ENCODE peak calls at places on chromosomes 7 and 10, in four cellular contexts. I is GM23338; L is CD4-positive, CD25-positive, alpha-beta regulatory T cell; Z is CD8-positive, alpha-beta T cell. X is an unnamed sample.

GRCh38 chr7:36723951-36724664 is at the start of gene AOAH:
- DNase-seq in I (no peak), L (peak; percentile 90), Z (peak; percentile 81), X (peak; percentile 81)

GRCh38 chr7:117715784-117716445 is 157.3 kb downstream of the CTTNBP2 start:
- DNase-seq in L (peak; percentile 44), I (peak; percentile 84), Z (no peak), X (no peak)

GRCh38 chr7:2084331-2084730 is 148.4 kb downstream of the MAD1L1 start:
- DNase-seq in Z (peak; percentile 49), L (peak; percentile 37), I (no peak), X (no peak)

GRCh38 chr7:36762394-36762793 is 38.1 kb upstream of the AOAH start:
- DNase-seq in Z (no peak), L (no peak), I (peak; percentile 33), X (no peak)

GRCh38 chr7:108511939-108512338 is 14.0 kb downstream of the PNPLA8 start:
- DNase-seq in L (no peak), I (no peak), Z (no peak), X (no peak)

GRCh38 chr10:18179901-18180300 is 39.7 kb downstream of the CACNB2 start:
- DNase-seq in Z (no peak), L (no peak), I (no peak), X (no peak)

GRCh38 chr10:133292919-133293809 is 15.5 kb downstream of the TUBGCP2 start:
- DNase-seq in I (no peak), L (no peak), Z (no peak), X (no peak)

GRCh38 chr10:130400890-130401289 is 264.7 kb downstream of the GLRX3 start:
- DNase-seq in L (no peak), Z (no peak), I (no peak), X (no peak)

GRCh38 chr7:27146491-27147210 is 923 bp downstream of the HOXA6 start:
- DNase-seq in L (no peak), Z (no peak), I (peak; percentile 8), X (no peak)

GRCh38 chr7:81704595-81704994 is 65.3 kb downstream of the HGF start:
- DNase-seq in L (no peak), I (no peak), Z (no peak), X (no peak)

GRCh38 chr7:101169110-101169837 is 3.9 kb upstream of the VGF start:
- DNase-seq in L (no peak), Z (no peak), I (peak; percentile 48), X (no peak)

GRCh38 chr10:30529373-30529998 is 95.5 kb downstream of the MAP3K8 start:
- DNase-seq in I (peak; percentile 32), L (peak; percentile 89), Z (peak; percentile 73), X (peak; percentile 88)
- H3K4me3 ChIP-seq in I (no peak overlapping the region), L (peak overlapping the region; percentile 89), Z (peak overlapping the region; percentile 63), X (peak overlapping the region; percentile 48)

GRCh38 chr10:69216577-69217118 is 3.5 kb upstream of the HKDC1 start:
- DNase-seq in L (no peak), I (no peak), Z (no peak), X (no peak)
- H3K27ac ChIP-seq in L (no peak overlapping the region), I (no peak overlapping the region), Z (no peak overlapping the region), X (no peak overlapping the region)

GRCh38 chr7:107069457-107069856 is 25.0 kb downstream of the PRKAR2B start:
- DNase-seq in Z (no peak), L (no peak), I (no peak), X (no peak)
- H3K4me1 ChIP-seq in Z (no peaks in the 10 kb centered on the region), L (no peaks in the 10 kb centered on the region), I (peaks cover 21% of the 10 kb centered on the region), X (no peaks in the 10 kb centered on the region)

GRCh38 chr10:65166272-65166671 is 1645.1 kb downstream of the REEP3 start:
- DNase-seq in L (no peak), Z (no peak), I (no peak), X (no peak)
- H3K4me3 ChIP-seq in L (no peak overlapping the region), Z (no peak overlapping the region), I (no peak overlapping the region), X (no peak overlapping the region)

DNA sequence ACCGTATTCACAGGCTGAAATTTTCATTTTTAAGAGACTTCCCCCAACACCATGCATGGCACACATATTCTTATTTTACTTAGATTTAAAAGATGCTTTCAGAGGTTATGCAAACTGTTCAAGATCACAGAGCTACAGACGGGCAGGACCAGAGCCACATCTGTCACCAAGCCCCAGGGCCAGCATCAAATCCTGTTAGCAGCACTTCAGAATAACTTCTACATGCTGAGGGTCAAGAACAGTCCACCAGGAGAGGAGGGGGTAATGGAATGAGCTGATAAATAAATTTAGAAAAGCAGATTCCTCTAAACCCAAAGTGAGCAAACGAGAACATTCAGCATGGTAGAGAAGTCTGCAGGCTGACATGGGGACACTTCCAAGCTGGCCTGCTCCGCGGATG is 249.2 kb downstream of the TNS3 start:
- DNase-seq in I (no peak), Z (no peak), L (no peak), X (no peak)
- H3K27ac ChIP-seq in I (peak overlapping the region; percentile 78), Z (no peak overlapping the region), L (no peak overlapping the region), X (no peak overlapping the region)

GRCh38 chr10:101042118-101042517 is 11.1 kb downstream of the SFXN3 start:
- DNase-seq in I (no peak), L (no peak), Z (no peak), X (no peak)

GRCh38 chr10:101046332-101047238 is 15.2 kb upstream of the KAZALD1 start:
- DNase-seq in I (peak; percentile 75), L (no peak), Z (no peak), X (no peak)

GRCh38 chr10:101042667-101043355 is 11.8 kb downstream of the SFXN3 start:
- DNase-seq in Z (peak; percentile 80), I (peak; percentile 99), L (peak; percentile 90), X (peak; percentile 68)

GRCh38 chr10:101043356-101043707 is 12.3 kb downstream of the SFXN3 start:
- DNase-seq in I (no peak), L (no peak), Z (no peak), X (no peak)

DNA sequence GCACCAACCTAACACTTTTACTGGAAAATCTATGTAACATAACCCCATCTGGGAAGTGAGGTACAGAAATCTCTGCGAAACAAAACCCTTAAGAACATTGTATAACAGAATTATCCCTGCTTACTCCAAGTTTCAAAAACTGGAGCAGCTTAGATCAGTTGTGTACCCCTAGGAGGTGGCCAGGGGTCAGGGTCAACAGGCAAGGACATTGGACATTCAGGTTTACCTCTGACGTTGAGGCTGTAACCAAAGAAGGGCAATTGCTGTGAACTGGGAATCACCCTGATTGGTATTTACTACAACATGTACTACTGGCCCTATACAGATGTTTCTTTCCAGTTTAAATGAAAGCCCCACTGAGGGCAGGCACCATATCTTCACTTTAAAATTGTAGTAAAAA is 13.1 kb downstream of the SFXN3 start:
- DNase-seq in L (no peak), Z (no peak), I (no peak), X (no peak)
- H3K4me1 ChIP-seq in L (peaks cover 11% of the 10 kb centered on the region), Z (peaks cover 13% of the 10 kb centered on the region), I (peaks cover 31% of the 10 kb centered on the region), X (peaks cover 27% of the 10 kb centered on the region)

DNA sequence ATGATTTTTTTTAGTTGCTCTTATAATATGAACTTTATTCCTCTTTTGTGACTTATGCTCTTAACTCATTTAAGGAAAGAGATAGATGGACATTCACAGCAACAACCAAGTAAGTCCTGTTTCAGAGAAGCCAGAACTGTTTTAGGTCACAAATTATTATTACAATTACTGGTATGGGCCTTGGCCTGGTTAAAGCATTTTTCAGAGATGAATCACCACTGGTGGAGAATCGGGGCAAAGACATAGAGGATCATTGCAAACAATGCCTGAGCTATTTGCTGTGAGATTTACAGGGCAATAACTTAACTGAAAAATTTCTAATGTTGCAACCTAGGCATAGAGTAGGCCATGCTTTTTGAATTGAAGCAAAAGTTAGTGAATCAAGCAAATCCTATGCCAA is 138.0 kb upstream of the YAE1 start:
- DNase-seq in Z (no peak), I (no peak), L (no peak), X (no peak)
- H3K4me3 ChIP-seq in Z (no peak overlapping the region), I (no peak overlapping the region), L (no peak overlapping the region), X (no peak overlapping the region)

GRCh38 chr7:92266415-92267241 is 20.9 kb downstream of the ANKIB1 start:
- DNase-seq in I (peak; percentile 39), Z (no peak), L (no peak), X (no peak)

GRCh38 chr7:92268921-92269320 is 23.1 kb downstream of the ANKIB1 start:
- DNase-seq in Z (no peak), L (no peak), I (no peak), X (no peak)
- H3K27ac ChIP-seq in Z (no peak overlapping the region), L (no peak overlapping the region), I (no peak overlapping the region), X (no peak overlapping the region)

X was measured in CD4-positive, alpha-beta memory T cell.